ENCODE peak calls at places on chromosomes 11 and 22, in seven cellular contexts. G is SK-N-SH, C is GM12891, W is H1, Q is K562, R is GM12878, K is HepG2. Y is an unnamed sample.

GRCh38 chr22:48819232-48819631 is 1008.4 kb downstream of the BRD1 start:
- DNase-seq in G (no peak), C (no peak), W (no peak), Q (no peak), R (no peak), K (no peak), Y (no peak)

GRCh38 chr11:79902493-79902892 is 461.7 kb upstream of the TENM4 start:
- DNase-seq in G (no peak), C (no peak), W (no peak), Q (no peak), R (no peak), K (no peak), Y (no peak)

GRCh38 chr11:69386594-69387408 is 92.8 kb downstream of the MYEOV start:
- DNase-seq in G (no peak), C (no peak), W (no peak), Q (no peak), R (no peak), K (no peak), Y (no peak)

GRCh38 chr11:72224587-72225410 is at the start of gene INPPL1:
- DNase-seq in G (peak; percentile 67), C (no peak), W (peak; percentile 61), Q (peak; percentile 47), R (no peak), K (no peak), Y (no peak)

GRCh38 chr11:34311126-34311525 is 46.7 kb downstream of the ABTB2 start:
- DNase-seq in G (no peak), C (no peak), W (no peak), Q (no peak), R (no peak), K (no peak), Y (no peak)

GRCh38 chr11:77401486-77402217 is 72.2 kb downstream of the PAK1 start:
- DNase-seq in G (no peak), C (no peak), W (no peak), Q (no peak), R (no peak), K (no peak), Y (no peak)

GRCh38 chr22:47695176-47695575 is 932.7 kb downstream of the TBC1D22A start:
- DNase-seq in G (no peak), C (no peak), W (peak; percentile 13), Q (no peak), R (peak; percentile 26), K (no peak), Y (no peak)

GRCh38 chr11:16989554-16989953 is 24.7 kb downstream of the PLEKHA7 start:
- DNase-seq in G (no peak), C (no peak), W (no peak), Q (no peak), R (no peak), K (no peak), Y (no peak)

GRCh38 chr11:8726395-8726794 is 43.8 kb downstream of the RPL27A start:
- DNase-seq in G (no peak), C (no peak), W (no peak), Q (no peak), R (no peak), K (no peak), Y (no peak)

GRCh38 chr11:78657441-78657840 is 82.8 kb upstream of the NARS2 start:
- DNase-seq in G (no peak), C (no peak), W (peak; percentile 19), Q (no peak), R (no peak), K (no peak), Y (no peak)

GRCh38 chr11:7656704-7657103 is 16.6 kb downstream of the CYB5R2 start:
- DNase-seq in G (no peak), C (no peak), W (no peak), Q (no peak), R (no peak), K (no peak), Y (no peak)

GRCh38 chr11:120597250-120597649 is 85.7 kb downstream of the GRIK4 start:
- DNase-seq in G (no peak), C (no peak), W (no peak), Q (no peak), R (no peak), K (no peak), Y (no peak)
- TF ChIP-seq POLR2AphosphoS5 in G (no peak), C (no peak), W (no peak), Q (no peak), R (no peak), K (no peak), Y (no peak)

DNA sequence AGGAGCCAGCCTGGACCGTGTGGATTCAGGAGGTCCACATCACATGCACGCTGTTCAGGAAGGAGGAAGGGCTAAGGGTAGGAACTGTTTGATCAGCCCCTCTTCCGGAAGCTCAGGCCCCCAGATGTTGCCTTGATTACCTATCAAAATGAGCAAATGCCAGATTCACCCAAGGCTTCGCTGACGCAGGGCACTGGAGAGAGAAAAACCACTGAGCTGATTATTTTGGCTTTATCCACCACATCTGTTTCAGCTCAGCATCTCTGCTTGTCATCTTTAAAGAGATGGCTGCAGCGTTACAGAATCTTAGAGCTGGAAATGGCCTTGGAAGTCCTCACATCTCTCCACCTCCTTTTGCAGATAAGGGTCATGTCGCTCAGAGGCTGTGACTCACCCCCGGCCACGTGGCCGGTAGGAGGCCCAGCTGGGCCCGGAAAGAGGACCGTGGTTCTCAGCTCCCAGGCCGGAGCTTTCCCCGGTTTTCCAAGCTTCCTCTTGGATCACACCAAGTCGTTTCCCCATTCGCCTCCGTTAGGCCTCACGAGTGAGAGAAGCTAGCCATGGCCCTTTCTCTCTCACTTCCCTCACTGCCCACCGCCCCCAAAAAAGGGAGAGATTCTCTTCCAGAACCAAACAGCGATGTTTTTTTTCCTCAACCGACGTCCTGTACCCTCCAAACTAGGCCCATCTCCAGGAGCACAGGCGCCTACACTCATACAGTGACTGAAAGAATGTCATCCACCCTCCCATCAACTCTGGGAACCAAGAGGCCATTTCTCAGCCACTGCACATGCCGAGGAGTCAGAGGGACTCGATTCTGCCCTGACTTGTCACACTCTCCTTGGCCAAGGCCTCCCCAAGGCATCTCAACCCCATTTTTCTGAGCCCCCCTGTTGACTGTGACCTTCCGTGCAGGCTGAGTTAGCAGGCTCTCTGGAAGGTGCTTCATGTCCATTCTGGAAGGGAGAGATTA is 37.6 kb downstream of the LIF start:
- DNase-seq in G (peak; percentile 61), C (no peak), W (no peak), Q (peak; percentile 85), R (no peak), K (peak; percentile 65), Y (no peak)
- TF ChIP-seq TAF1 in G (no peak), C (no peak), W (no peak), Q (peak; percentile 20), R (no peak), K (no peak), Y (no peak)

DNA sequence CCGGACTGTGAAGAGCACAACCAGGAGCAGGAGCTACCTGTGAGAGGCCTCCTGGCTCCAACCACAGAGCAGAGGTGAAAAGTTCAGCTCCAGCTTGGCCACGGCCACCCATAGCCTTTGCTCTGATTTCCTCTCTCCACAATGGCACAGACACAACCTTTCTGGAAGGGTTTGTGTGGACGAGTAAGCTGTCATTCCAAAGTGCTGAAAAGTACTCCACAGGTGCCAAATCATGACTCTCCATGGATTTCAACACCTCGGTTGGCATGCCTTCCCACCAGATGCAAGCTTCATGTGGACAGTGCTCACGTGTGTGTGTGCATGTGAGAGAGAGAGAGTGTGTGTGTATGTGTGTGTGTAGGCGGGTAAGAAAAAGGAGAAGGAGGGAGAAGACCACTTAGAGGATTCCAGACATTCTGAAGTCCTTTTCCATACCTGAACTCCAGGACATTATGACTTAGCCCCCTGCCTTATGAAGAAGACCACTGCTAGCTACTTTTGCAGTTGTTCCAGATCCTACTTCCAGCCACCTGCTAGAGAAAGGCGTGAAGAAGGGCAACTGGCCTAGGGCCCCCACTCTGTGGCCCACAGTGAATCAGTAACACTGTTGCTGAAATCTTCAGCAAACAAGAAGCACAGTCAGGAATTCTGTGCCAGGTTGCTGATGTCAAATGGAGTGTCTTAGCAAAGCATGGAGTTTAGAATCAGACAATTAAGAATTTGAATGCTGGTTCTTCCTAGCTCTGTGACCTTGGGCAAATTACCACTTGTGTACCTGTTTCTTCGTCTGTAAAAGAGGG is 13.9 kb upstream of the NAV2 start:
- DNase-seq in G (no peak), C (no peak), W (no peak), Q (no peak), R (no peak), K (no peak), Y (no peak)
- TF ChIP-seq POLR2AphosphoS5 in G (no peak), C (no peak), W (no peak), Q (no peak), R (no peak), K (no peak), Y (no peak)

GRCh38 chr11:65412271-65413076 is 10.1 kb upstream of the NEAT1 start:
- DNase-seq in G (no peak), C (no peak), W (no peak), Q (no peak), R (no peak), K (no peak), Y (no peak)
- TF ChIP-seq TAF1 in G (no peak), C (no peak), W (no peak), Q (no peak), R (no peak), K (no peak), Y (no peak)

DNA sequence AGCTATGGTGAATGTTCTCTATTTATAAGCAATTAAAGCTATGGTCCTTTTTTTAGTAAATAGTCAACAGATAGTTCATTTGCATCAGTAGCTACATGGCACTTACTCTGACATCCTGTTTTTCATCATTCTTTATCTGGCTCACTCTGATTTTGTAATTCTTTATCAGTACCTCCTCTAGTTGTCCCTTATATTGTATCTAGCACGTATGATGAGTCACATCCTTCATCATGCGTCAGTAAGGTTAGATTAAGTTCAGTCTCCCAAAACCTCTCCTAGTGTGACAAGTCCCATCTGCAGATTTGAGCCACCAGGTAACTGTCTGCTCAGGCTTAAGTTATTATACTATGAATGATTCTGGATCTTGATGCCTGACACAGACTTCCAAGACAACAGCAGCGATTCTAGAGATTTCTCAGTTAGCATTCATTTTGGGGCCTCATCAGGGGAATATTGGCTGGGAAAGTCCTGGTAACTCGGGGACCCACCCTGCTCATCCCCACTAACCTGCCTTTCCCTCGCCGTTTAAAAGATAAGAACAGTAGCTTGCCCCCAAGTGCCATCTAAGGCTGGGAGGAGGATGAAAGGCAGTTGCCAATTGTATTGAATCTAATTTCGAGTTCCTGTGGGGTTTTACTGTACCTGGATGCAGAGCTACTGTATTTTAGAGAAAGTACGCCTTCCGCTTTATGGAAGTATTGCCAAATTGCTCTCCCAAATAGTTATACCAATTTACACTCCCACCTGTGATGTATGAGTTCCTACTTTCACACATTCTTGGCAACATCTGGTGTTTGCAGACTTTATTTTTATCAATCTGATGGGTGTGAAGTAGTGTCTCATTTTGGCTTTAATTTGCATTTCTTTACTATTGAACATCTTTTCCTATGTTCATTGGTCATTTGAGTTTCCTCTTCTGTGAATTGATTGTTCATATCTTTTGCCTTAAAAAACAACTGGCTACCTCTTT is 55.9 kb downstream of the ZC3H12C start:
- DNase-seq in G (no peak), C (no peak), W (no peak), Q (peak; percentile 42), R (no peak), K (no peak), Y (no peak)
- TF ChIP-seq POLR2AphosphoS5 in G (no peak), C (no peak), W (no peak), Q (peak; percentile 18), R (no peak), K (no peak), Y (no peak)

DNA sequence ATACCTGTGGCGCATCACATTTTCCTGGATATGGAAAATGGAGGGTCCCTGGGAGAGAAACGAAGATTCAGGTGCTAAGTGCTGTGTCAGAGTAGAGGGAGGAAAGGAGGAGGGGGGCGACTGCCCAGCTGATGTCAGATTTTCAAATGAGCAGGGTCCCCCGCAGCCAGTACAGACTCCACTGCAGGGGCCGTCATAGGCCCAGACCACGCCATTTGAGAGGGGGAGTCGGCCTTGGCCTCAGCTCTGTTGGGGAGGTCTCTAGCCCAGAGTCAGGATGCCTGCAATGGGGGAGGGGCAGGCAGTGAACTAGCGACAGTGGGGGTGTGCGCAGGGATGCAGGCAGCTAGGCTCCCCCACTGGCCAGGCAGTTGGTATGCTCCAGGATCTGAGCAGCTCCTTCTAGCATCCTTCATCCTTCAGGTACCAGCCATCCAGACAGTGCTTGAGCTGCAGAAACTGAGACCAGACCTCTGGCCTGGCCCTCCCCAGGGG is at the start of the genes BSCL2 and GNG3:
- DNase-seq in G (peak; percentile 39), C (no peak), W (peak; percentile 93), Q (peak; percentile 67), R (no peak), K (no peak), Y (no peak)
- TF ChIP-seq TAF1 in G (no peak), C (no peak), W (peak; percentile 89), Q (no peak), R (no peak), K (no peak), Y (no peak)